ENCODE peak calls at places on chromosomes 5 and 9, in six cellular contexts. U, B, X, O, H and N are unnamed samples.

GRCh38 chr5:141875795-141876627 is 2.2 kb downstream of the PCDH1 start:
- DNase-seq in U (no peak), X (no peak), O (peak), H (peak), B (peak), N (no peak)

GRCh38 chr5:135393691-135394090 is 5.3 kb downstream of the MACROH2A1 start:
- DNase-seq in H (no peak), X (no peak), B (no peak), U (no peak), O (no peak), N (peak)

GRCh38 chr5:156681276-156681675 is 168.8 kb upstream of the PPP1R2B start:
- DNase-seq in H (no peak), O (no peak), X (no peak), B (no peak), U (no peak), N (no peak)

GRCh38 chr5:146906803-146907202 is 28.2 kb upstream of the PPP2R2B start:
- DNase-seq in B (no peak), X (no peak), H (no peak), U (no peak), O (no peak), N (peak)

GRCh38 chr9:92603990-92604389 is 65.9 kb downstream of the IPPK start:
- DNase-seq in B (no peak), X (no peak), O (no peak), H (no peak), U (no peak), N (no peak)

GRCh38 chr9:76529667-76530066 is 70.7 kb downstream of the GCNT1 start:
- DNase-seq in X (no peak), B (no peak), U (no peak), O (no peak), H (no peak), N (no peak)

GRCh38 chr9:28342815-28343338 is 769.6 kb upstream of the C9orf72 start:
- DNase-seq in X (no peak), B (no peak), O (no peak), H (no peak), U (no peak), N (no peak)

GRCh38 chr9:5848372-5848882 is 15.5 kb upstream of the ERMP1 start:
- DNase-seq in U (no peak), X (no peak), H (no peak), O (no peak), B (no peak), N (no peak)

GRCh38 chr5:168365581-168366081 is 74.2 kb downstream of the WWC1 start:
- DNase-seq in U (no peak), B (peak), O (no peak), H (peak), X (no peak), N (no peak)

GRCh38 chr5:155087036-155087435 is 73.5 kb downstream of the KIF4B start:
- DNase-seq in U (no peak), O (no peak), X (no peak), H (no peak), B (no peak), N (no peak)

GRCh38 chr9:37172511-37172910 is 52.1 kb downstream of the ZCCHC7 start:
- DNase-seq in U (no peak), H (no peak), O (no peak), B (no peak), X (no peak), N (no peak)

GRCh38 chr5:179818746-179819295 is 1.9 kb upstream of the SQSTM1 start:
- DNase-seq in O (no peak), B (peak), X (peak), H (peak), U (peak), N (peak)
- TF ChIP-seq POLR2A in O (no peak), B (peak), X (peak), H (peak), U (peak), N (no peak)

GRCh38 chr9:97982191-97982718 is 886 bp upstream of the ANP32B start:
- DNase-seq in O (no peak), U (no peak), H (no peak), B (no peak), X (no peak), N (peak)

GRCh38 chr9:97983524-97984187 is 515 bp downstream of the ANP32B start:
- DNase-seq in U (peak), X (peak), O (no peak), B (peak), H (peak), N (peak)

GRCh38 chr9:97984188-97985057 is 1.3 kb downstream of the ANP32B start:
- DNase-seq in H (peak), O (no peak), U (peak), X (peak), B (peak), N (peak)

GRCh38 chr9:97981828-97982164 is 1.3 kb upstream of the ANP32B start:
- DNase-seq in U (no peak), H (no peak), O (no peak), B (no peak), X (no peak), N (peak)

GRCh38 chr9:97982719-97983523 is at the start of gene ANP32B:
- DNase-seq in B (peak), U (peak), H (peak), X (peak), O (no peak), N (peak)
- TF ChIP-seq POLR2A in B (peak), U (peak), H (peak), X (peak), O (no peak), N (peak)

GRCh38 chr5:178211095-178212048 is 7.0 kb downstream of the HNRNPAB start:
- DNase-seq in O (no peak), X (no peak), B (no peak), U (no peak), H (no peak), N (peak)
- TF ChIP-seq POLR2A in O (no peak), X (no peak), B (no peak), U (no peak), H (no peak), N (peak)

DNA sequence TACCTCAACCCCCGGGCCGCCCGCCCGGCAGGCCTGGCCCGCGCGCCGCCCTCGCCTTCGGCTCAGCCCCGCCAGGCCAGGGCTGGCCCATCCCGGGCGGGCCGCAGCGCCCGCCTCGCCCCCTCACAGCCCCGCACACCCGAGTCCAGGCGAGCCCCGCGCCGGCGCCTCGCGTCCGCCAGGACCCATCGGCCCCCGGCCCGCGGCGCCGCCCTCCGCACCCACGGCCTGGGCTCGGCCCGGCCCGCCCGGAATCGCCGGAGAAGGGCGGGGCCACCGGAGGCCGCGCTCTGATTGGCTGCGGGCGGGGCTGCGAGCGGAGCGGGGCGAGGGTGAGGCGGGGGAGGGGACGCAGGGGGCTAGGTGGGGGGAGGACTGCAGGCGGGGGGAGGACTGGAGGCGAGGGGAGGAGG is 304 bp upstream of the UBTD2 start:
- DNase-seq in O (no peak), X (peak), U (peak), H (peak), B (peak), N (peak)
- TF ChIP-seq POLR2A in O (no peak), X (no peak), U (no peak), H (no peak), B (no peak), N (peak)

GRCh38 chr9:15492485-15493150 is 18.2 kb downstream of the PSIP1 start:
- DNase-seq in U (no peak), B (no peak), O (no peak), H (no peak), X (no peak), N (no peak)
- TF ChIP-seq POLR2A in U (no peak), B (no peak), O (no peak), H (no peak), X (no peak), N (no peak)